ENCODE peak calls at places on chromosomes 5 and 9, in seven cellular contexts. O is fibroblast of lung; B is CD8-positive, alpha-beta T cell; P is A549; N is GM06990; G is fibroblast of pulmonary artery; A is GM20000. T is an unnamed sample.
A peak's percentile ranks its signal among the peaks of the same experiment; 100 is the strongest.

GRCh38 chr5:17046320-17046719 is 110.2 kb upstream of the MYO10 start:
- DNase-seq in N (no peak), B (no peak), G (no peak), P (no peak), A (no peak), O (no peak), T (no peak)

GRCh38 chr5:87627360-87627759 is 214.6 kb upstream of the CCNH start:
- DNase-seq in A (no peak), N (no peak), O (no peak), P (no peak), B (no peak), G (no peak), T (no peak)

GRCh38 chr5:62296998-62297397 is 9.0 kb upstream of the KIF2A start:
- DNase-seq in N (no peak), A (no peak), P (no peak), O (no peak), G (no peak), B (no peak), T (no peak)

GRCh38 chr5:123670981-123671557 is 159.1 kb downstream of the CSNK1G3 start:
- DNase-seq in G (peak; percentile 65), N (peak; percentile 7), B (no peak), A (peak; percentile 28), P (peak; percentile 8), O (peak; percentile 66), T (no peak)

GRCh38 chr9:130058154-130058553 is 4.4 kb downstream of the GPR107 start:
- DNase-seq in O (no peak), A (no peak), B (no peak), G (peak; percentile 24), P (peak; percentile 71), N (no peak), T (no peak)

GRCh38 chr5:142317673-142318261 is 7.1 kb downstream of the SPRY4 start:
- DNase-seq in P (no peak), B (no peak), G (no peak), O (peak; percentile 62), N (no peak), A (no peak), T (no peak)

GRCh38 chr5:10832987-10833386 is 72.0 kb upstream of the DAP start:
- DNase-seq in A (no peak), O (peak; percentile 69), P (no peak), N (no peak), G (no peak), B (no peak), T (no peak)

GRCh38 chr5:125149503-125149902 is 403.1 kb upstream of the ZNF608 start:
- DNase-seq in P (no peak), A (no peak), O (no peak), G (no peak), N (no peak), B (no peak), T (no peak)

GRCh38 chr9:100554935-100555401 is 22.9 kb upstream of the CAVIN4 start:
- DNase-seq in O (peak; percentile 45), B (no peak), N (no peak), G (peak; percentile 40), P (no peak), A (no peak), T (no peak)

GRCh38 chr5:60248900-60249299 is 355.4 kb upstream of the PDE4D start:
- DNase-seq in G (no peak), B (no peak), P (no peak), O (no peak), N (peak; percentile 65), A (peak; percentile 15), T (no peak)

GRCh38 chr9:121861501-121862180 is 210.2 kb downstream of the DAB2IP start:
- DNase-seq in N (no peak), O (no peak), B (no peak), G (no peak), A (peak; percentile 27), P (peak; percentile 57), T (no peak)

GRCh38 chr5:50990296-50990924 is 324.0 kb downstream of the PARP8 start:
- DNase-seq in P (no peak), B (no peak), G (no peak), N (no peak), O (no peak), A (no peak), T (no peak)

GRCh38 chr5:1733369-1733768 is 66.3 kb downstream of the MRPL36 start:
- DNase-seq in O (no peak), N (no peak), A (no peak), B (no peak), G (no peak), P (no peak), T (peak; percentile 31)

GRCh38 chr9:129382281-129383004 is 204.4 kb upstream of the IER5L start:
- DNase-seq in P (no peak), O (no peak), B (no peak), A (no peak), N (no peak), G (no peak), T (peak; percentile 40)

GRCh38 chr9:4292781-4293180 is 7.1 kb downstream of the GLIS3 start:
- DNase-seq in B (no peak), P (no peak), A (no peak), O (no peak), N (no peak), G (peak; percentile 45), T (no peak)

GRCh38 chr5:39716532-39716971 is 291.8 kb upstream of the DAB2 start:
- DNase-seq in A (peak; percentile 39), G (peak; percentile 74), N (no peak), O (peak; percentile 70), P (peak; percentile 20), B (peak; percentile 2), T (peak; percentile 45)

GRCh38 chr9:126346031-126346430 is 19.4 kb downstream of the MVB12B start:
- DNase-seq in O (no peak), P (no peak), N (no peak), G (no peak), A (no peak), B (no peak), T (no peak)

GRCh38 chr5:31944683-31945445 is 229.3 kb downstream of the GOLPH3 start:
- DNase-seq in G (no peak), O (peak; percentile 78), B (no peak), N (no peak), A (no peak), P (no peak), T (no peak)

GRCh38 chr5:154412925-154413324 is 32.9 kb upstream of the SAP30L start:
- DNase-seq in O (no peak), G (no peak), N (no peak), A (no peak), P (no peak), B (no peak), T (no peak)

GRCh38 chr5:150848271-150848670 is 1.9 kb downstream of the IRGM start:
- DNase-seq in P (no peak), G (no peak), O (no peak), N (no peak), B (no peak), A (no peak), T (no peak)

GRCh38 chr5:50740832-50741231 is 74.4 kb downstream of the PARP8 start:
- DNase-seq in O (no peak), P (no peak), B (no peak), G (no peak), N (no peak), A (no peak), T (no peak)

DNA sequence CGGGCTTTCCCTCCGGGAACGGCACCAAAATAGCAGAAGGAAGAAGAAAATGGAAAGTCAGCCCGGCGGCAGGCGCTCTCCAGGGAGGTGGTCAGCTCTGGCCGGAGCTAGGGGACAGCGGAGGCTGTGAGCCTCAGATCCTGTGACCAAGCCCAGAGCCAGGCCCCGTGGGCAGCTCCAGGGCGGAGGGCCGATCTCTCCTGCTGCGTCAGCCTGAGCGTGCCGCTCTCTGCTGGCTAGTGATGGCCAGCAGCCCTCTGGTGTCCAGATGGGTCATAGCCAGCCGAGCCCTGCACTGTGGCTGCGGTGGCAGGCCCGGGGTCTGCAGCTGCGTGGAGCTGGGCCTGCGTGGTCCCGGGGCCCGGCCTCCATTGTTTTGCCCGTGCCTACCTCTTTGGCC is 16.9 kb upstream of the NRARP start:
- DNase-seq in B (no peak), O (no peak), P (no peak), A (peak; percentile 21), N (no peak), G (no peak), T (no peak)
- TF ChIP-seq CTCF in B (no peak), O (peak; percentile 13), P (no peak), A (no peak), N (no peak), G (no peak), T (no peak)

DNA sequence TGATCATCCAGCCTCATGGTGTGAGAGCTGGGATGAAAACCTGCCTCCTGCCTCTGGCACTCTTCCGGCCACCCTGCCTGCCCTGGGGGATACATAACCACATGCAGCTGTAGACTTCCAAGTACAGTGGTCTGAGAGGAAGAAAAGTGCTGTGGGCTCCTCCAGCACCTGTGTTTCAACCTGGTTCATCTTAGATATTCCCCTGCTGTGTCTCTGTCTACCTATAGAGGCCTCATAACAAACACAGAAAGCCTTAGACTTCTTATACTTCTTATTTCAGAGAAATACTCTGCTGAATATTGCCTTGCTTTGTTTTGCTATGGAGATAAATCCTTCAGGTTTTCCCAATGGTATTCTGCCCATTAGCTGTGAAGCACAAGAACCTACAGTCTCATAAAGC is 19.6 kb upstream of the TNFAIP8 start:
- DNase-seq in B (no peak), O (no peak), N (no peak), G (no peak), A (no peak), P (no peak), T (no peak)
- TF ChIP-seq CTCF in B (peak; percentile 24), O (no peak), N (peak; percentile 13), G (no peak), A (no peak), P (no peak), T (no peak)

DNA sequence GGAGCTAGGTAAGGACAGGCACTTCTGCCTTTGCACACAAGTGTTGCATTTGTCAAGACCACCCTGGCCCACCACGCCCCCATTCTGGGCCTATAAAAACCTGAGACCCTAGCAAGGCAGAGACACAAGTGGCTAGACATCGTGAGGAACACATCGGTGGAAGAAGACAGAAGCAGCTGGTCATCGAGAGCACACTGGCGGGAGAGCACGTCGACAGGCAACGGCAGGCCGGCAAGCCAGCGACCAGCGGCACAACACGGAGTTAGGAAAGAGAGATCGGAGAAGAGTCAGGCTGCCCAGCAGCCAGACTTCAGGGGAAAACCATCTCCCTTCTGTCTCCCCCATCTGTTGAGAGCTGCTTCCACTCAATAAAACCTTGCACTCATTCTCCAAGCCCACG is 76.1 kb downstream of the HRH2 start:
- DNase-seq in B (no peak), N (no peak), O (no peak), A (no peak), P (no peak), G (no peak), T (no peak)
- TF ChIP-seq CTCF in B (no peak), N (no peak), O (no peak), A (no peak), P (no peak), G (no peak), T (no peak)

DNA sequence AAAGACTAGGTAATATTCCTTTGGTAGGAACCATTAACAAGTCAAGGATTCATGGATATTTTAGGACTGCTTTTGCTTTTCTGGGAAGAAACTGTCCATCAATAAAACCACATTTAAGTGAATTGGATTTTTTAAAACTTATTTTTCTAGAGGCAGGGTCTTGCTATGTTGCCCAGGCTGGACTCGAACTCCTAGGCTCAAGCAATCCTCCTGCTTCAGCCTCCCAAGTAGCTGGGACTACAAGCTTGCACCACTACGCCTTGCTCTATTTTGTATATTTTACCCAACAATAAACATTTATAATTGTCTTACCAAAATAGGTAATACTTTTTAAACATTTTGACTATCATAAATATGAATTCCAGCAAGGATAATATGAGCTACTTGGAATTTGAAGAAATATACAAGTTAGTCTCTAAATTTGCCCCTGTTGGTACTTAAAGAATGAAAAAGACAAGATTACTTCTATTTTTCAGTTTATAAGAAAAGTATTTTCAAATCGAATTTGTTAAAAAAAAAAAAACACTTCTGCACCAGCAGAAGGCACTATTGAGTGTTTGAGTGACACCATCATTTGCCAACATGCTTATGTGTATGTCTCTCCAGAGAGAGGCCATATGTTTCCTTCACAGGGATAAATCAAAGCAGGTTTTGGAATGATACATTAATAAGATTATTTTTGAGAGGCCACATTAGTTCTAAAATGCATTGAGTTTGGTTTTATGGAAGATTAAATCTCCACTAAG is 60.0 kb upstream of the CARTPT start:
- DNase-seq in G (peak; percentile 3), A (no peak), P (no peak), N (no peak), B (no peak), O (no peak), T (no peak)
- TF ChIP-seq CTCF in G (no peak), A (no peak), P (peak; percentile 31), N (peak; percentile 38), B (no peak), O (no peak), T (no peak)

T was measured in CD14-positive monocyte.